ENCODE peak calls at places on chromosome 19, in four cellular contexts. V is fibroblast of pulmonary artery, Q is uterus, S is body of pancreas. E is an unnamed sample.

GRCh38 chr19:31528261-31528660 is 179.0 kb upstream of the TSHZ3 start:
- DNase-seq in Q (no peak), S (no peak), V (no peak), E (no peak)

GRCh38 chr19:39212377-39212742 is 8.3 kb upstream of the SYCN start:
- DNase-seq in S (peak), Q (no peak), V (peak), E (no peak)

GRCh38 chr19:18388328-18389094 is 2.6 kb downstream of the GDF15 start:
- DNase-seq in V (peak), Q (peak), S (peak), E (no peak)

GRCh38 chr19:6392219-6393073 is 518 bp downstream of the GTF2F1 start:
- DNase-seq in V (no peak), Q (no peak), S (no peak), E (no peak)

GRCh38 chr19:39046037-39046821 is 13.9 kb upstream of the FBXO27 start:
- DNase-seq in V (no peak), Q (no peak), S (no peak), E (no peak)

GRCh38 chr19:46972301-46972700 is 47.3 kb upstream of the NPAS1 start:
- DNase-seq in V (peak), S (no peak), Q (peak), E (no peak)

GRCh38 chr19:49475995-49476880 is 2.2 kb downstream of the FLT3LG start:
- DNase-seq in V (peak), S (no peak), Q (no peak), E (no peak)

GRCh38 chr19:5916201-5916708 is 2.2 kb downstream of the CAPS start:
- DNase-seq in Q (no peak), V (no peak), S (no peak), E (no peak)

GRCh38 chr19:9295411-9295849 is 14.2 kb downstream of the ZNF699 start:
- DNase-seq in V (no peak), S (no peak), Q (no peak), E (no peak)

GRCh38 chr19:16373539-16373938 is 48.9 kb downstream of the KLF2 start:
- DNase-seq in V (peak), S (no peak), Q (peak), E (no peak)

GRCh38 chr19:51339313-51339686 is 2.6 kb downstream of the VSIG10L start:
- DNase-seq in Q (no peak), V (no peak), S (no peak), E (no peak)

GRCh38 chr19:19366691-19367396 is 38.6 kb upstream of the GATAD2A start:
- DNase-seq in Q (peak), S (peak), V (peak), E (no peak)

DNA sequence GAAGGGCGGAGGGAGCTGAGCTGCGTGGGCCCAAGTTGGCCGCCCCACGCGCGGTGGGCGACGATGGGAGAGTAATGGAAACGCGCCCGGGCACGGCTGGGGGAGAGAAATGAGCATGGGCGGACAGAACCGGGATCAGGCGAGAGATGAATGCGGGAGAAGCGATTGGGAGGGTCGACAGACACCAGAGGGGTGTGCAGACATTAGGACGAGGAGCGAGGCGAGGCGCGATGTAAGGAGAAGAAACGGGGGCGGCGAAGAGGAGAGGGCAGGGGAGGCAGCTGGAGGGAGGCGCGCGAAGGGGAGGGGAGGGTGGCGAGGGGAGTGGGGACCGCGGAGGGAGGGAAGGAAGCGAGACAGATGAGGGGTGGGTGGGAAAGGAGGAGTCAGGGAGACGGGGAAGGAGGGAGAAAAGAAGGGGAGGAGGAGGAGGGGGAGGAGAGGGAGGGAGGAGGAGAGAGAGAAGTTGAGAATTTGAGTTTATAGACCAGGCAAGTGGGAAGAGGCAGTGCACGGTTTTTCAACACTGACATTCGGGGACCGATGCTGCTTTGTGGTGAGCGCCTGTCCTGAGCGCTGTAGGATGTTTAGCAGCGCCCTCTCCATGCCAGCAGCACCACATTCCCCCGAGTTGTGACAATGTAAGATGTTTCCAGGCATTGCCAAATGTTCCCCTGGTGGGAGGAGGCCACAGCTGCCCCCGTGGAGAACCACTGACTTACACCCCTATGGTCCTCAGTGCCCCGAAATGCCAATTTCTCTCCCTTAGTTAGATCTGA is at the start of gene SHISA7:
- DNase-seq in Q (no peak), S (no peak), V (no peak), E (no peak)
- TF ChIP-seq CTCF in Q (no peak), S (no peak), V (no peak), E (no peak)

DNA sequence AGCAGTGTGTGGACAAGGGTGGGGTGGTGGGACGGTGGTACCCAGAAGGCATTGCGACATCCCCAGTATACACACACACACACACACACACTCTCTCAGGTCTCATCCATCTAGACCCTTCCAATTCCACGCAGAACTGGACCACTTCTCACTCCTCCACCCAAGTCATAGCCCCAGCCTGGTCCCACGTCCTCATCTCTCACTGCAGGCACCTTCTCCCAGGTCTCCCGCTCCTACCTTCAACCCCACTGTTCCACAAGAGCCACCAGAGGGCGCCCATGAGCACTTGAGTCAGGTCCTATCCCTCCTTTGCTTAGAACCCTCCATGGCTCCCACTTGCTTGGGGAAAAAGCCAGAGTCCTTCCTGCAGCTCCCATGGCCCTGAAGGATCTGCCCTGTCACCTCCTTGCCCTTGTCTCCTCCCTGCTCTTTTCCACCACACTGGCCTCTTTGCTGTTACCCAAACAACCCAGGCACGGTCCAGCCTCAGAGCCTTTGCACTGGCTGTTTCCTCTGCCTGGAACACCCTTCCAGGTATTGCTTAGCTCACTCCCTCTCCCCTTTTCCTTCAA is 62.6 kb downstream of the IER2 start:
- DNase-seq in V (peak), S (peak), Q (no peak), E (no peak)
- TF ChIP-seq CTCF in V (peak), S (peak), Q (peak), E (peak)

DNA sequence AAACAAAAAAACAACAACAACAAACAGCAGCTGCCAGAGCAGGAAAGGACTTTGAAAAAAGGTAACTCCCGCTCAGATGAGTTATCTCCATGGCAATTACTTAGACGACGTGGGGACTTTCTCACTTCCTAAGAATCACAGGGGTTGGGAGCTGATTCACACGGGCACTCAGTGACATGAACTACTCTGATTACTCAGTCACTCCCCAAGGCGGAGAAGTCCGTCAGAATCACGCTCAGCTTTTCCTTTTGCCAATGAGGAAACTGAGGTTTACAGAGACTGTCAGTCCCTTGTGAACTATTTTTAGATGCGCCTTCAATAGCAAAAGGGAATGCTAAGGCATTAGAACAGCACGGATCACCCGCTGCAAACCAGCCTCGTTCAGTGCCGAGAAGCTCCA is 32.3 kb upstream of the MATK start:
- DNase-seq in Q (no peak), V (peak), S (no peak), E (no peak)
- TF ChIP-seq CTCF in Q (no peak), V (no peak), S (no peak), E (no peak)

GRCh38 chr19:54062643-54063042 is 1.1 kb downstream of the VSTM1 start:
- DNase-seq in S (no peak), Q (no peak), V (no peak), E (no peak)
- TF ChIP-seq CTCF in S (no peak), Q (no peak), V (no peak), E (no peak)

GRCh38 chr19:15297416-15298224 is 34.7 kb downstream of the BRD4 start:
- DNase-seq in V (peak), Q (no peak), S (peak), E (peak)
- TF ChIP-seq CTCF in V (peak), Q (no peak), S (no peak), E (peak)

GRCh38 chr19:13902993-13903555 is 2.8 kb downstream of the BRME1 start:
- DNase-seq in V (peak), Q (no peak), S (no peak), E (no peak)
- TF ChIP-seq CTCF in V (peak), Q (no peak), S (peak), E (peak)